ENCODE peak calls at places on chromosomes 16 and 17, in five cellular contexts. W is hypothalamus; C is iPS DF 6.9; F is stimulated activated naive CD8-positive, alpha-beta T cell treated with anti-CD3 and anti-CD28 coated beads, Interleukin-15, Interleukin-2, amounts not matched to agents 100 U/mL and 50 U/mL, for 24 hours; K is suprapubic skin. I is an unnamed sample.

GRCh38 chr17:50935201-50936124 is 69.3 kb upstream of the TOB1 start:
- DNase-seq in W (peak), C (no peak), F (no peak), K (no peak), I (peak)

GRCh38 chr16:81928975-81929374 is 82.3 kb downstream of the SDR42E1 start:
- DNase-seq in W (no peak), C (no peak), F (peak), K (peak), I (no peak)

GRCh38 chr16:82699711-82700495 is 73.1 kb downstream of the CDH13 start:
- DNase-seq in W (peak), C (no peak), F (no peak), K (no peak), I (no peak)

GRCh38 chr17:81866440-81867122 is 4.6 kb downstream of the ARHGDIA start:
- DNase-seq in W (no peak), C (no peak), F (no peak), K (no peak), I (peak)

GRCh38 chr17:72383053-72383847 is 262.4 kb downstream of the SOX9 start:
- DNase-seq in W (no peak), C (no peak), F (no peak), K (no peak), I (peak)

GRCh38 chr16:24853830-24854229 is 8.1 kb downstream of the SLC5A11 start:
- DNase-seq in W (peak), C (no peak), F (no peak), K (no peak), I (peak)

GRCh38 chr16:2967211-2967631 is 1.9 kb upstream of the PAQR4 start:
- DNase-seq in W (no peak), C (no peak), F (no peak), K (no peak), I (no peak)

GRCh38 chr17:32461853-32462617 is 17.7 kb downstream of the PSMD11 start:
- DNase-seq in W (no peak), C (no peak), F (peak), K (no peak), I (no peak)

GRCh38 chr16:21100447-21100846 is 50.2 kb downstream of the DNAH3 start:
- DNase-seq in W (no peak), C (no peak), F (no peak), K (no peak), I (no peak)

GRCh38 chr16:50293041-50293783 is 26.9 kb downstream of the ADCY7 start:
- DNase-seq in W (no peak), C (no peak), F (no peak), K (no peak), I (no peak)

GRCh38 chr16:83070416-83071199 is 443.8 kb downstream of the CDH13 start:
- DNase-seq in W (no peak), C (no peak), F (no peak), K (no peak), I (no peak)